ENCODE peak calls at places on chromosomes 5 and 9, in nine cellular contexts. R is RWPE1, Y is adrenal gland, S is LoVo, K is NCI-H345, X is amygdala, O is kidney glomerular epithelial cell, E is EH, Z is hypothalamus. A is an unnamed sample.

GRCh38 chr9:37694355-37694754 is 43.6 kb downstream of the FRMPD1 start:
- DNase-seq in X (no peak), O (no peak), K (no peak), Y (no peak), S (no peak), R (no peak), Z (no peak), E (no peak), A (no peak)

GRCh38 chr9:104286792-104287191 is 192.7 kb downstream of the SMC2 start:
- DNase-seq in Y (no peak), Z (no peak), S (peak; percentile 48), X (no peak), O (peak; percentile 11), R (peak; percentile 41), E (no peak), K (no peak), A (no peak)

GRCh38 chr9:96021616-96022444 is 146.3 kb downstream of the ERCC6L2 start:
- DNase-seq in X (peak; percentile 42), E (no peak), Y (no peak), R (no peak), S (no peak), K (no peak), Z (peak; percentile 18), O (no peak), A (no peak)

GRCh38 chr9:93698140-93698908 is 121.9 kb downstream of the PHF2 start:
- DNase-seq in K (no peak), X (no peak), O (no peak), R (no peak), Y (no peak), E (no peak), S (no peak), Z (no peak), A (no peak)

GRCh38 chr9:18786936-18787658 is 245.9 kb downstream of the SAXO1 start:
- DNase-seq in E (peak; percentile 65), Z (no peak), O (no peak), K (no peak), S (no peak), R (no peak), X (no peak), Y (no peak), A (no peak)

GRCh38 chr9:70049236-70049635 is 5.6 kb downstream of the MAMDC2 start:
- DNase-seq in S (peak; percentile 4), Y (peak; percentile 61), Z (no peak), R (peak; percentile 47), X (no peak), K (no peak), O (peak; percentile 39), E (peak; percentile 90), A (no peak)

GRCh38 chr9:89550516-89550915 is 52.6 kb upstream of the SEMA4D start:
- DNase-seq in X (no peak), Y (no peak), S (no peak), K (no peak), O (no peak), E (no peak), Z (no peak), R (no peak), A (no peak)

GRCh38 chr5:167652690-167653089 is 638.8 kb upstream of the WWC1 start:
- DNase-seq in E (peak; percentile 21), K (no peak), R (peak; percentile 69), Y (no peak), S (no peak), Z (no peak), O (peak; percentile 36), X (no peak), A (no peak)

GRCh38 chr5:9483251-9483650 is 62.6 kb downstream of the SEMA5A start:
- DNase-seq in X (no peak), O (no peak), K (no peak), E (peak; percentile 76), Y (no peak), R (no peak), S (no peak), Z (no peak), A (no peak)

GRCh38 chr9:123933401-123933800 is 3.5 kb upstream of the DENND1A start:
- DNase-seq in O (peak; percentile 52), K (no peak), S (peak; percentile 85), X (no peak), Y (no peak), Z (no peak), R (peak; percentile 89), E (peak; percentile 70), A (peak; percentile 93)

GRCh38 chr9:36023260-36024048 is 13.3 kb upstream of the RECK start:
- DNase-seq in Z (peak; percentile 8), K (peak; percentile 71), E (peak; percentile 76), Y (peak; percentile 70), X (peak; percentile 5), S (peak; percentile 71), O (peak; percentile 61), R (peak; percentile 65), A (peak; percentile 56)

GRCh38 chr9:126461608-126462007 is 135.0 kb downstream of the MVB12B start:
- DNase-seq in R (no peak), O (no peak), X (no peak), K (no peak), Z (no peak), E (no peak), S (no peak), Y (no peak), A (no peak)

GRCh38 chr9:70477907-70478480 is 63.5 kb upstream of the KLF9 start:
- DNase-seq in O (no peak), E (peak; percentile 52), Z (no peak), Y (no peak), S (no peak), X (no peak), R (no peak), K (no peak), A (no peak)

GRCh38 chr5:151363673-151364072 is 16.3 kb upstream of the SLC36A2 start:
- DNase-seq in Y (no peak), K (no peak), R (no peak), S (no peak), E (no peak), O (no peak), X (no peak), Z (no peak), A (no peak)

GRCh38 chr5:1524799-1525623 is 1.3 kb upstream of the LPCAT1 start:
- DNase-seq in X (no peak), Z (no peak), K (no peak), R (no peak), E (no peak), S (no peak), Y (peak; percentile 10), O (no peak), A (no peak)

GRCh38 chr5:180140627-180141006 is 68.4 kb downstream of the RASGEF1C start:
- DNase-seq in X (no peak), Z (no peak), Y (no peak), S (no peak), R (no peak), O (no peak), K (no peak), E (no peak), A (no peak)

GRCh38 chr5:68304421-68305052 is 89.0 kb downstream of the PIK3R1 start:
- DNase-seq in Z (no peak), R (peak; percentile 37), O (peak; percentile 32), X (no peak), K (no peak), Y (peak; percentile 39), S (no peak), E (peak; percentile 67), A (no peak)

GRCh38 chr5:40603378-40603777 is 76.3 kb upstream of the PTGER4 start:
- DNase-seq in Z (no peak), Y (no peak), K (no peak), O (peak; percentile 59), R (peak; percentile 38), S (no peak), X (no peak), E (peak; percentile 64), A (no peak)

GRCh38 chr5:14871573-14872069 is at the start of gene ANKH:
- DNase-seq in K (peak; percentile 83), S (peak; percentile 89), Z (peak; percentile 56), X (peak; percentile 80), Y (peak; percentile 66), R (peak; percentile 81), E (peak; percentile 83), O (peak; percentile 47), A (peak; percentile 72)

GRCh38 chr9:137589441-137590122 is 730 bp downstream of the ZMYND19 start:
- DNase-seq in Y (no peak), E (peak; percentile 38), Z (no peak), R (no peak), K (no peak), O (no peak), S (no peak), X (no peak), A (no peak)

GRCh38 chr9:84140535-84141101 is 160.0 kb downstream of the RMI1 start:
- DNase-seq in E (no peak), R (no peak), O (no peak), Y (no peak), S (no peak), X (no peak), Z (no peak), K (peak; percentile 61), A (no peak)

GRCh38 chr5:52283221-52283620 is 504.5 kb upstream of the ITGA1 start:
- DNase-seq in Z (no peak), O (no peak), S (no peak), R (peak; percentile 13), K (no peak), Y (peak; percentile 80), E (no peak), X (no peak), A (no peak)

GRCh38 chr9:113997610-113998009 is 80.5 kb downstream of the AMBP start:
- DNase-seq in S (no peak), E (no peak), X (no peak), K (no peak), R (no peak), Y (no peak), O (no peak), Z (no peak), A (no peak)

GRCh38 chr9:27125030-27125429 is 16.0 kb downstream of the TEK start:
- DNase-seq in Y (peak; percentile 56), E (peak; percentile 86), R (peak; percentile 91), X (no peak), S (peak; percentile 6), Z (no peak), O (peak; percentile 74), K (no peak), A (no peak)

GRCh38 chr5:3362606-3362910 is 233.1 kb upstream of the IRX1 start:
- DNase-seq in Z (no peak), S (no peak), Y (no peak), O (no peak), X (no peak), E (no peak), R (no peak), K (no peak), A (no peak)

GRCh38 chr5:173297813-173298212 is 30.4 kb downstream of the STC2 start:
- DNase-seq in R (no peak), S (no peak), E (no peak), O (no peak), Z (no peak), X (no peak), Y (no peak), K (no peak), A (no peak)

GRCh38 chr9:133982971-133983720 is 9.0 kb downstream of the VAV2 start:
- DNase-seq in K (no peak), X (no peak), Y (no peak), Z (no peak), O (no peak), S (no peak), R (no peak), E (no peak), A (no peak)

GRCh38 chr5:150075806-150076205 is 10.5 kb downstream of the CSF1R start:
- DNase-seq in R (no peak), E (no peak), X (no peak), K (no peak), Z (no peak), S (no peak), O (no peak), Y (no peak), A (no peak)

GRCh38 chr5:60810036-60810435 is 34.0 kb downstream of the ELOVL7 start:
- DNase-seq in S (no peak), O (no peak), Y (no peak), R (no peak), Z (no peak), K (no peak), E (no peak), X (no peak), A (no peak)

A was measured in NCI-H460.